ENCODE peak calls at places on chromosomes 11 and 22, in eight cellular contexts. One of them, this sample, is unnamed.

GRCh38 chr11:1770528-1770927 is 6.8 kb upstream of the CTSD start:
- DNase-seq in uterus: no peak
- DNase-seq in IMR-90: no peak
- DNase-seq in B cell: no peak
- DNase-seq in cardiac fibroblast: no peak
- DNase-seq in stomach: peak
- DNase-seq in adrenal gland: peak
- DNase-seq in neural crest cell: no peak
- DNase-seq in this sample: no peak

GRCh38 chr22:38327396-38327795 is 10.2 kb upstream of the CSNK1E start:
- DNase-seq in stomach: no peak
- DNase-seq in uterus: no peak
- DNase-seq in neural crest cell: no peak
- DNase-seq in B cell: no peak
- DNase-seq in adrenal gland: no peak
- DNase-seq in IMR-90: no peak
- DNase-seq in cardiac fibroblast: no peak
- DNase-seq in this sample: no peak

GRCh38 chr11:64802370-64803162 is 448 bp downstream of the MAP4K2 start:
- DNase-seq in neural crest cell: no peak
- DNase-seq in cardiac fibroblast: no peak
- DNase-seq in B cell: peak
- DNase-seq in adrenal gland: no peak
- DNase-seq in stomach: no peak
- DNase-seq in uterus: peak
- DNase-seq in IMR-90: no peak
- DNase-seq in this sample: no peak

GRCh38 chr11:21556936-21557335 is 635.9 kb upstream of the ANO5 start:
- DNase-seq in uterus: no peak
- DNase-seq in B cell: no peak
- DNase-seq in adrenal gland: no peak
- DNase-seq in stomach: no peak
- DNase-seq in neural crest cell: no peak
- DNase-seq in IMR-90: no peak
- DNase-seq in cardiac fibroblast: no peak
- DNase-seq in this sample: no peak

GRCh38 chr11:62876712-62877111 is 4.0 kb upstream of the SLC3A2 start:
- DNase-seq in neural crest cell: no peak
- DNase-seq in B cell: no peak
- DNase-seq in cardiac fibroblast: no peak
- DNase-seq in stomach: no peak
- DNase-seq in uterus: no peak
- DNase-seq in IMR-90: no peak
- DNase-seq in adrenal gland: no peak
- DNase-seq in this sample: no peak

GRCh38 chr11:117259417-117259816 is 26.9 kb downstream of the RNF214 start:
- DNase-seq in stomach: no peak
- DNase-seq in cardiac fibroblast: peak
- DNase-seq in B cell: no peak
- DNase-seq in IMR-90: peak
- DNase-seq in neural crest cell: no peak
- DNase-seq in uterus: no peak
- DNase-seq in adrenal gland: no peak
- DNase-seq in this sample: no peak

GRCh38 chr22:36197601-36198146 is 3.9 kb downstream of the APOL4 start:
- DNase-seq in stomach: no peak
- DNase-seq in uterus: peak
- DNase-seq in adrenal gland: no peak
- DNase-seq in B cell: no peak
- DNase-seq in neural crest cell: peak
- DNase-seq in cardiac fibroblast: peak
- DNase-seq in IMR-90: no peak
- DNase-seq in this sample: peak

GRCh38 chr11:16860632-16861031 is 122.2 kb downstream of the C11orf58 start:
- DNase-seq in neural crest cell: no peak
- DNase-seq in adrenal gland: no peak
- DNase-seq in IMR-90: no peak
- DNase-seq in uterus: no peak
- DNase-seq in stomach: no peak
- DNase-seq in cardiac fibroblast: no peak
- DNase-seq in B cell: no peak
- DNase-seq in this sample: no peak

GRCh38 chr11:66112640-66113098 is 42.6 kb downstream of the PACS1 start:
- DNase-seq in cardiac fibroblast: peak
- DNase-seq in adrenal gland: peak
- DNase-seq in B cell: peak
- DNase-seq in IMR-90: peak
- DNase-seq in neural crest cell: no peak
- DNase-seq in stomach: no peak
- DNase-seq in uterus: no peak
- DNase-seq in this sample: no peak

GRCh38 chr11:111189466-111189865 is 56.1 kb upstream of the POU2AF2 start:
- DNase-seq in IMR-90: peak
- DNase-seq in cardiac fibroblast: no peak
- DNase-seq in stomach: no peak
- DNase-seq in neural crest cell: no peak
- DNase-seq in B cell: no peak
- DNase-seq in adrenal gland: no peak
- DNase-seq in uterus: no peak
- DNase-seq in this sample: no peak

GRCh38 chr11:3134218-3134621 is 30.9 kb downstream of the OSBPL5 start:
- DNase-seq in B cell: no peak
- DNase-seq in IMR-90: no peak
- DNase-seq in neural crest cell: no peak
- DNase-seq in cardiac fibroblast: no peak
- DNase-seq in adrenal gland: no peak
- DNase-seq in stomach: no peak
- DNase-seq in uterus: peak
- DNase-seq in this sample: no peak

GRCh38 chr11:3837793-3838192 is 3.0 kb downstream of the RHOG start:
- DNase-seq in IMR-90: no peak
- DNase-seq in stomach: peak
- DNase-seq in B cell: no peak
- DNase-seq in adrenal gland: peak
- DNase-seq in cardiac fibroblast: peak
- DNase-seq in uterus: peak
- DNase-seq in neural crest cell: no peak
- DNase-seq in this sample: peak

GRCh38 chr11:128517457-128518230 is 69.7 kb downstream of the ETS1 start:
- DNase-seq in cardiac fibroblast: peak
- DNase-seq in adrenal gland: no peak
- DNase-seq in IMR-90: no peak
- DNase-seq in stomach: no peak
- DNase-seq in neural crest cell: no peak
- DNase-seq in uterus: no peak
- DNase-seq in B cell: no peak
- DNase-seq in this sample: no peak

GRCh38 chr11:5243845-5244180 is 5.8 kb downstream of the HBG1 start:
- DNase-seq in cardiac fibroblast: no peak
- DNase-seq in neural crest cell: no peak
- DNase-seq in uterus: no peak
- DNase-seq in stomach: no peak
- DNase-seq in adrenal gland: no peak
- DNase-seq in IMR-90: no peak
- DNase-seq in B cell: no peak
- DNase-seq in this sample: no peak

GRCh38 chr11:123407996-123408597 is 22.0 kb upstream of the GRAMD1B start:
- DNase-seq in uterus: no peak
- DNase-seq in adrenal gland: no peak
- DNase-seq in cardiac fibroblast: no peak
- DNase-seq in neural crest cell: no peak
- DNase-seq in IMR-90: no peak
- DNase-seq in stomach: no peak
- DNase-seq in B cell: no peak
- DNase-seq in this sample: no peak

GRCh38 chr22:40665312-40665711 is 14.0 kb upstream of the MCHR1 start:
- DNase-seq in stomach: no peak
- DNase-seq in cardiac fibroblast: peak
- DNase-seq in adrenal gland: no peak
- DNase-seq in uterus: peak
- DNase-seq in B cell: no peak
- DNase-seq in IMR-90: peak
- DNase-seq in neural crest cell: no peak
- DNase-seq in this sample: no peak

GRCh38 chr11:9276571-9276970 is 11.4 kb upstream of the DENND5A start:
- DNase-seq in neural crest cell: no peak
- DNase-seq in adrenal gland: no peak
- DNase-seq in IMR-90: no peak
- DNase-seq in uterus: no peak
- DNase-seq in stomach: no peak
- DNase-seq in cardiac fibroblast: no peak
- DNase-seq in B cell: no peak
- DNase-seq in this sample: no peak

GRCh38 chr11:7600205-7600775 is 73.0 kb downstream of the CYB5R2 start:
- DNase-seq in B cell: no peak
- DNase-seq in IMR-90: peak
- DNase-seq in neural crest cell: peak
- DNase-seq in adrenal gland: peak
- DNase-seq in stomach: peak
- DNase-seq in uterus: no peak
- DNase-seq in cardiac fibroblast: peak
- DNase-seq in this sample: no peak

GRCh38 chr22:44247346-44247745 is 65.4 kb downstream of the SHISAL1 start:
- DNase-seq in B cell: no peak
- DNase-seq in cardiac fibroblast: no peak
- DNase-seq in IMR-90: no peak
- DNase-seq in stomach: peak
- DNase-seq in uterus: no peak
- DNase-seq in adrenal gland: no peak
- DNase-seq in neural crest cell: no peak
- DNase-seq in this sample: no peak

GRCh38 chr11:36010010-36010740 is 66.3 kb downstream of the LDLRAD3 start:
- DNase-seq in neural crest cell: no peak
- DNase-seq in uterus: no peak
- DNase-seq in B cell: no peak
- DNase-seq in IMR-90: peak
- DNase-seq in cardiac fibroblast: peak
- DNase-seq in adrenal gland: no peak
- DNase-seq in stomach: no peak
- DNase-seq in this sample: no peak

GRCh38 chr11:113538801-113539200 is 63.6 kb upstream of the DRD2 start:
- DNase-seq in adrenal gland: no peak
- DNase-seq in neural crest cell: no peak
- DNase-seq in IMR-90: no peak
- DNase-seq in B cell: no peak
- DNase-seq in uterus: no peak
- DNase-seq in cardiac fibroblast: no peak
- DNase-seq in stomach: no peak
- DNase-seq in this sample: no peak

GRCh38 chr11:113542420-113542819 is 67.2 kb upstream of the DRD2 start:
- DNase-seq in B cell: no peak
- DNase-seq in adrenal gland: no peak
- DNase-seq in neural crest cell: no peak
- DNase-seq in stomach: no peak
- DNase-seq in cardiac fibroblast: no peak
- DNase-seq in uterus: no peak
- DNase-seq in IMR-90: no peak
- DNase-seq in this sample: no peak

GRCh38 chr11:113540416-113541330 is 65.5 kb upstream of the DRD2 start:
- DNase-seq in IMR-90: no peak
- DNase-seq in uterus: no peak
- DNase-seq in adrenal gland: no peak
- DNase-seq in cardiac fibroblast: no peak
- DNase-seq in B cell: no peak
- DNase-seq in stomach: no peak
- DNase-seq in neural crest cell: no peak
- DNase-seq in this sample: no peak
- TF ChIP-seq CTCF in IMR-90: no peak
- TF ChIP-seq CTCF in uterus: no peak
- TF ChIP-seq CTCF in adrenal gland: no peak
- TF ChIP-seq CTCF in cardiac fibroblast: no peak
- TF ChIP-seq CTCF in B cell: no peak
- TF ChIP-seq CTCF in stomach: no peak
- TF ChIP-seq CTCF in neural crest cell: no peak
- TF ChIP-seq CTCF in this sample: no peak

DNA sequence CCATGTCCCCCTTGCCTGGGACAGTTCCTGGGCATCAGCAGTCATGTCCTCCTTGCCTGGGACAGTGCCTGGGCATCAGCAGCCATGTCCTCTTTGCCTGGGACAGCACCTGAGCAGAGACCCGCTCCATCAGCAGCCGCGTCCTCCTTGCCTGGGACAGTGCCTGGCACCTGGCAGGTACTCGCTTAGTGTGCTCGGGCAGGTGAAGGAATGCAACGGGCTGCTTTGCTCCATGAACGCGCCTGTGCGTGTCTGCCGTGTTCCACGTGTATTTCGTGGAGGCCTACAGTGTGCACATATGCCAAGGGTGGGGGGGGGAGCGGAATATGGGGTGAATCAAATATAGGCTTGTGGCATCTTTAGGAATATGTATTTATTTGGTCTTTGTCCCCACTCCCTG is 1490.7 kb downstream of the TBC1D22A start:
- DNase-seq in cardiac fibroblast: no peak
- DNase-seq in B cell: no peak
- DNase-seq in neural crest cell: no peak
- DNase-seq in adrenal gland: no peak
- DNase-seq in stomach: no peak
- DNase-seq in uterus: no peak
- DNase-seq in IMR-90: no peak
- DNase-seq in this sample: no peak
- TF ChIP-seq CTCF in cardiac fibroblast: no peak
- TF ChIP-seq CTCF in B cell: no peak
- TF ChIP-seq CTCF in neural crest cell: no peak
- TF ChIP-seq CTCF in adrenal gland: no peak
- TF ChIP-seq CTCF in stomach: no peak
- TF ChIP-seq CTCF in uterus: no peak
- TF ChIP-seq CTCF in IMR-90: no peak
- TF ChIP-seq CTCF in this sample: no peak

DNA sequence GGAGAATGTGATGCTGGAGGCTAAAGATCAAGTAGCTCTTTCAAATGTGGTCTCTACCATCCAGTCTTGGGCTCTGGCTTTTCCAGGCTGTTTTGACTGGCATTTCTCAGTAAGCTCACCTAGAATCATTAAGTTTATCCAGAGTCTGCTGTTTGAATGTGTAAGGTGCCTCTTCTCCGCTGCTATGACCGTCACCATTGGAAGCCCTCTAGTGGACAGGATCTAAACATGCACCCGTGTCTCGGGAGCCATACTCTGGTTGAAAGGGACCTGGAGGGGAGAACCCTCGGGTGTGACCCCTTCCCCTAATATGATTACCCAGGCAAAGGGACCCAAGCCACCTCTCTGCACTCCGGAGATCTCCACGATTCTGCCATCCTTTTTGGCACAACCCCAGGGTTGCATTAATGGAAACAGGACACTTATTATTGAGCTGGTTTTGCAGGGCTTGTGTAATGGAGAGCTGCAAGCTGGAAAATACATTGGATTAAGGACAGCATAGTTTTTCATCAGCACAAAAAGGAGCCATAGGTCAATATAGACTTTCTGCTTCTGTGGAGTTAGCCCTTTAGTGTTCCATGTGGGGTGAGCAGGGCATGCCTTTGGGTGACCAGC is 191.0 kb upstream of the LARGE1 start:
- DNase-seq in IMR-90: no peak
- DNase-seq in stomach: peak
- DNase-seq in neural crest cell: peak
- DNase-seq in uterus: peak
- DNase-seq in adrenal gland: peak
- DNase-seq in cardiac fibroblast: peak
- DNase-seq in B cell: peak
- DNase-seq in this sample: peak
- TF ChIP-seq CTCF in IMR-90: peak
- TF ChIP-seq CTCF in stomach: no peak
- TF ChIP-seq CTCF in neural crest cell: peak
- TF ChIP-seq CTCF in uterus: peak
- TF ChIP-seq CTCF in adrenal gland: peak
- TF ChIP-seq CTCF in cardiac fibroblast: peak
- TF ChIP-seq CTCF in B cell: peak
- TF ChIP-seq CTCF in this sample: peak

GRCh38 chr11:93694109-93694508 is 32.6 kb downstream of the CEP295 start:
- DNase-seq in neural crest cell: no peak
- DNase-seq in IMR-90: no peak
- DNase-seq in uterus: no peak
- DNase-seq in B cell: no peak
- DNase-seq in cardiac fibroblast: no peak
- DNase-seq in adrenal gland: no peak
- DNase-seq in stomach: no peak
- DNase-seq in this sample: no peak
- TF ChIP-seq CTCF in neural crest cell: peak
- TF ChIP-seq CTCF in IMR-90: no peak
- TF ChIP-seq CTCF in uterus: no peak
- TF ChIP-seq CTCF in B cell: no peak
- TF ChIP-seq CTCF in cardiac fibroblast: no peak
- TF ChIP-seq CTCF in adrenal gland: no peak
- TF ChIP-seq CTCF in stomach: no peak
- TF ChIP-seq CTCF in this sample: no peak

This sample was measured in GM13976.